ENCODE peak calls at places on chromosome 17, in four cellular contexts. N is CD8-positive, alpha-beta T cell; S is lung; V is GM23338. B is an unnamed sample.

GRCh38 chr17:57142925-57143324 is 57.9 kb downstream of the AKAP1 start:
- DNase-seq in V (no peak), S (no peak), N (no peak), B (no peak)

GRCh38 chr17:72528683-72529082 is 407.9 kb downstream of the SOX9 start:
- DNase-seq in V (no peak), S (no peak), N (no peak), B (no peak)

GRCh38 chr17:19978206-19978802 is 676 bp upstream of the AKAP10 start:
- DNase-seq in V (peak; percentile 56), N (peak; percentile 16), S (no peak), B (no peak)

GRCh38 chr17:72030067-72030899 is 90.5 kb upstream of the SOX9 start:
- DNase-seq in S (peak; percentile 46), N (no peak), V (peak; percentile 94), B (no peak)

GRCh38 chr17:51820766-51821165 is 337.7 kb downstream of the CA10 start:
- DNase-seq in S (no peak), V (no peak), N (no peak), B (no peak)

GRCh38 chr17:50817142-50817751 is 18.1 kb upstream of the WFIKKN2 start:
- DNase-seq in N (peak; percentile 72), V (peak; percentile 71), S (peak; percentile 43), B (no peak)

GRCh38 chr17:8020251-8020650 is 17.8 kb downstream of the GUCY2D start:
- DNase-seq in S (no peak), V (no peak), N (no peak), B (no peak)

GRCh38 chr17:52744179-52744578 is 585.7 kb upstream of the CA10 start:
- DNase-seq in V (no peak), S (no peak), N (no peak), B (no peak)

GRCh38 chr17:50630524-50631194 is 4.0 kb upstream of the ABCC3 start:
- DNase-seq in S (peak; percentile 65), N (peak; percentile 59), V (peak; percentile 73), B (no peak)

GRCh38 chr17:17472333-17472920 is 4.4 kb upstream of the MED9 start:
- DNase-seq in N (no peak), S (no peak), V (no peak), B (no peak)

GRCh38 chr17:62617894-62618472 is 9.5 kb upstream of the MRC2 start:
- DNase-seq in V (no peak), N (no peak), S (no peak), B (no peak)

GRCh38 chr17:71709271-71709670 is 411.5 kb upstream of the SOX9 start:
- DNase-seq in S (no peak), N (no peak), V (no peak), B (no peak)

GRCh38 chr17:30558313-30559195 is 81.3 kb downstream of the GOSR1 start:
- DNase-seq in S (no peak), N (no peak), V (no peak), B (no peak)

GRCh38 chr17:81153340-81153803 is 11.9 kb upstream of the PVALEF start:
- DNase-seq in N (no peak), S (no peak), V (no peak), B (no peak)

GRCh38 chr17:69539781-69540319 is 125.4 kb downstream of the MAP2K6 start:
- DNase-seq in S (no peak), N (no peak), V (no peak), B (no peak)

GRCh38 chr17:14101976-14102375 is 32.7 kb downstream of the COX10 start:
- DNase-seq in N (no peak), V (no peak), S (no peak), B (no peak)

GRCh38 chr17:35243459-35244204 is 760 bp downstream of the SLFN5 start:
- DNase-seq in V (peak; percentile 54), S (peak; percentile 54), N (peak; percentile 64), B (no peak)

GRCh38 chr17:66215529-66215911 is 13.7 kb downstream of the APOH start:
- DNase-seq in V (no peak), N (no peak), S (no peak), B (no peak)

DNA sequence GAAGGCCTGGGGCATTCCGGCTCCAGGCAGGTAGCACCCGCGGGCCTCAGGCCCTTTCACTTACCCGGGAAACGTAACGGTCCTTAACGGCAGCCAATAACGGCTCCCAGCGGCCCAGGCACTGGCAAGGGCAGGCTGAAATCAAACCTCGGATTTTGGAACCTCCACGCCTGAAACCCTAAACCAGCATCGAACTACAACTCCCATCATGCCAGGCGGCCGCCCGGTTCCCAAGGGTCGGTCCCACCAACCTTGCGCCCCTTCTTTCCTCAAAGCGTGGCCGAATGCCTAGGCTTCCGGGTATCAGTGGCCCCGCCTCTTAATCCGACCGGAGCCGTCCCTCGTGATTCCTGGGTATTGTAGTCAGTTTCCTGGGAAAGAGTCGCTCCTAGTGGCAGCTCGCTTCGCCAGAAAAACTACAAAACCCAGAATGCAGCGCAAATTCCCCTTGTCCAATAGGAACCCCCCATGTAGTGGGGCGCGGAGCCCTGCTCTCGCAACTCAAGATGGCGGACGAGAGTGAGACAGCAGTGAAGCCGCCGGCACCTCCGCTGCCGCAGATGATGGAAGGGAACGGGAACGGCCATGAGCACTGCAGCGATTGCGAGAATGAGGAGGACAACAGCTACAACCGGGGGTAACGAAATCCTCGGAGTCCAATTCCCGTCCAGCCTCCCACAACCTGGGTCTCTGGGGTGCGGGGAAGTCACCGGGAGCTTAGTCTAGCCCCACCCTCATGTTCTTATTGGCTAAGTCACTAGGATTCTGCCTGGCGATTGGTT is at the start of gene NMT1:
- DNase-seq in S (peak; percentile 98), V (peak; percentile 100), N (peak; percentile 92), B (peak; percentile 98)
- TF ChIP-seq CTCF in S (no peak), V (no peak), N (no peak), B (no peak)

GRCh38 chr17:75475851-75476250 is 19.4 kb downstream of the TMEM94 start:
- DNase-seq in S (no peak), V (no peak), N (no peak), B (no peak)

GRCh38 chr17:75476274-75476673 is 19.8 kb downstream of the TMEM94 start:
- DNase-seq in N (no peak), S (no peak), V (no peak), B (no peak)

GRCh38 chr17:75474736-75475135 is 18.3 kb downstream of the TMEM94 start:
- DNase-seq in S (no peak), V (no peak), N (no peak), B (no peak)

GRCh38 chr17:75476752-75477492 is 20.5 kb downstream of the TMEM94 start:
- DNase-seq in V (no peak), S (no peak), N (no peak), B (no peak)

DNA sequence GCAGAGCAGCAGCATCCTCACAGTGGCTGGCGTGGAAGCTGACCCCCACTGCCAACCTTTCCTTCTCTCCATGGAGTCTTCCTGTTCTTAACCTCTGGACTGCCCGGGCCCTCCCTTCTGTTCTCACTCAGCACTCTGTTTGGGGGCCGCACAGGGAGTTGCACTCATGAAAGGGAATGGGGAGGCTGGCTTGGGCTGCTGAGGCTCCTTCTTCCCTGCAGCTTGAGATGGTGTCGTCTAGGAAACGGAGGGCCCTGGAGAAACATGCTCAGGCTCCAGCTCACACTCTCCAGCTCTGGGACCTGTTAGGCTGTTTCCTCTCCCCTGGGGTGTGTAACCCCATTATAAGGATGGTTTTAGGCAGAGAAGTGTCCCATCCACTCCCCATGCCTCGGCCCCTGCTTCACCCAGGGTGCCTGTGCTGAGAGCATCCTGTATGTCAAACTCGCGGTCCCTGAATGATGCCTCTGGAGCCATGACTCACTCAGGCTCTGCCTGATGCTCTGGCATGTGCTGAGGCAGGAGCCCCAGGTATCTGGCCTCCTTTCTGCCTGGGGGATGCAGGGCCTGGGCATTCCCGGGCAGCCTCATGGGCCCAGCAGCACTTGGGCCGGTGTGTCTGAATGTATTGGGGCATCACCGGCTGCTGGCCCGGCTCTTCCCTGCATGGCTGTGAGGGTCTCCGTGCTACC is 18.9 kb downstream of the TMEM94 start:
- DNase-seq in S (no peak), V (no peak), N (no peak), B (no peak)
- H3K4me3 ChIP-seq in S (no peak overlapping the region), V (no peak overlapping the region), N (no peak overlapping the region), B (no peak overlapping the region)

DNA sequence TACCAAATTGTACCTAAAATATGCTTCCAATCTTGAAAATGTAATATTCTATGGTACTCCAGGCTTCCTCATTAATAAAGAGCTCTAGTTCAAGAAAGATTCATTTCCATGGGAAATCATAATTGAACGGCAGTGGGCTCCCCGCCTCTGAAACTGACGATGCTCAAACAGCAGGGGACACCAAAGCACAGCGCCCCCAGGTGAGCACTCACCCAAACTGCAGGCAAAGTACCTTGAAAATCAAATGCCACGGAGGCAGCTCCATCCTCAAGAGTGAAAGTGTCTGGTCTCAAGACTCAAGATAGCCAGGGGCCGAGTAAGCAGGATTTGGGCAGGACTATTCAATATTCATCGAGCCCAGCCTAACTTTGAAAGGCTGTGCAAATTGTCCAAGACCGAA is 217.4 kb upstream of the TNRC6C start:
- DNase-seq in V (peak; percentile 75), S (no peak), N (peak; percentile 48), B (no peak)
- TF ChIP-seq CTCF in V (peak; percentile 96), S (no peak), N (peak; percentile 59), B (peak; percentile 16)

DNA sequence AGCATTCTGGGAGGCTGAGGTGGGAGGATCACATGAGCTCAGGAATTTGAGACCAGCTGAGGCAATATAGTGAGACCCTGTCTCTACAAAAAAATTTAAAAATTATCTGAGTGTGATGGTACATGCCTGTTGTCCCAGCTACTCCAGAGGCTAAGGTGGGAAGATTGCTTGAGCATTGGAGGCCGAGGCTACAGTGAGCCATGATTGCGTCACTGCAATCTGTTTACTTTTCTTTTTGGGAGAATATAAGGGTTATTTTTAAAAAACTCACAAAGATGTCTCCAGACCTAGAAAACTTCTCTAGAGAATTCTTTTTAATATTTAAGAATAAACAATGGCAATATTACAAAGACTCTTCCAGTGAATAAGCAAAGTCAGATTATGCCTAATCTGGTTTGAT is 226.9 kb downstream of the BCAS3 start:
- DNase-seq in V (no peak), S (no peak), N (no peak), B (no peak)
- H3K4me3 ChIP-seq in V (no peak overlapping the region), S (no peak overlapping the region), N (no peak overlapping the region), B (no peak overlapping the region)

DNA sequence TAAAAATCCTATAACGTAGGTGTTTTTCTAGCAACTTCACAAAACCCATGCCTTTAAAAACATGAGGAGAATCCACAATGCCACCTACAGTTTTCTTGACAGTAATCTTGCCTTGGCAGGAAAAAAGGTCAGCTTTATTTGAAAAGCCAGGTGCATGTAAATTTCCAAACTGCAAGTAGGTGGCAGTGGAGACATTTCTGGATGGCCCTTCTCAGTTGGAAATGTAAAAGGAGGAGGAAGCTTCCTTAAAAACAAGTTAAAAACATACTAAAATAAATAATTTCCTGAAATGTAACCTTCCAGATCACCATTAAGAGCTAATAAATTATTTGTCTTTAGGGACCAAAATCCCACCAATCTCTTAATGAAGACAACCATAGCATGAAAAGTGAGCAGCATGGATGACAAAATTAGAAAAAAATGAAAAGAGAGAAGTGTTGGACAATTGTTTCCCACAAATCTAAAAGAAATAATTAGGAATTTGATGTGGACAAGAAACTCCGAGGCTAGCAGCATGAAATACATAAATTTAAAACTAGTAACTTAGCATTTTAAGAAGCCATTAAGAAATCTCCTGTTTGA is 152.2 kb downstream of the SNX11 start:
- DNase-seq in N (no peak), S (no peak), V (peak; percentile 79), B (peak; percentile 52)
- TF ChIP-seq CTCF in N (peak; percentile 42), S (no peak), V (peak; percentile 76), B (peak; percentile 79)